ENCODE peak calls at places on chromosomes 4 and X, in seven cellular contexts. One of them, this sample, is unnamed.

GRCh38 chr4:142406917-142407501 is 439.1 kb downstream of the INPP4B start:
- DNase-seq in mesendoderm: no peak
- DNase-seq in IMR-90: no peak
- DNase-seq in mesenchymal stem cell: no peak
- DNase-seq in H1: no peak
- DNase-seq in neuronal stem cell: no peak
- DNase-seq in trophoblast cell: no peak
- DNase-seq in this sample: no peak

GRCh38 chr4:177612684-177613083 is 170.4 kb upstream of the AGA start:
- DNase-seq in mesendoderm: no peak
- DNase-seq in IMR-90: no peak
- DNase-seq in mesenchymal stem cell: no peak
- DNase-seq in H1: no peak
- DNase-seq in neuronal stem cell: no peak
- DNase-seq in trophoblast cell: no peak
- DNase-seq in this sample: no peak

GRCh38 chrX:54492340-54492739 is 3.7 kb downstream of the FGD1 start:
- DNase-seq in mesendoderm: no peak
- DNase-seq in IMR-90: peak; percentile 70
- DNase-seq in mesenchymal stem cell: peak; percentile 41
- DNase-seq in H1: no peak
- DNase-seq in neuronal stem cell: no peak
- DNase-seq in trophoblast cell: no peak
- DNase-seq in this sample: peak; percentile 34

GRCh38 chr4:16206848-16207247 is 19.4 kb downstream of the TAPT1 start:
- DNase-seq in mesendoderm: peak; percentile 19
- DNase-seq in IMR-90: no peak
- DNase-seq in mesenchymal stem cell: no peak
- DNase-seq in H1: no peak
- DNase-seq in neuronal stem cell: no peak
- DNase-seq in trophoblast cell: no peak
- DNase-seq in this sample: no peak

GRCh38 chr4:8009097-8009496 is 69.4 kb upstream of the AFAP1 start:
- DNase-seq in mesendoderm: no peak
- DNase-seq in IMR-90: no peak
- DNase-seq in mesenchymal stem cell: no peak
- DNase-seq in H1: no peak
- DNase-seq in neuronal stem cell: no peak
- DNase-seq in trophoblast cell: no peak
- DNase-seq in this sample: no peak

GRCh38 chr4:173420324-173420752 is 21.4 kb upstream of the SCRG1 start:
- DNase-seq in mesendoderm: no peak
- DNase-seq in IMR-90: peak; percentile 28
- DNase-seq in mesenchymal stem cell: peak; percentile 56
- DNase-seq in H1: no peak
- DNase-seq in neuronal stem cell: no peak
- DNase-seq in trophoblast cell: peak; percentile 61
- DNase-seq in this sample: no peak

GRCh38 chrX:153669174-153669890 is 4.3 kb downstream of the PNCK start:
- DNase-seq in mesendoderm: peak; percentile 60
- DNase-seq in IMR-90: no peak
- DNase-seq in mesenchymal stem cell: no peak
- DNase-seq in H1: peak; percentile 70
- DNase-seq in neuronal stem cell: no peak
- DNase-seq in trophoblast cell: peak; percentile 39
- DNase-seq in this sample: peak; percentile 61

GRCh38 chr4:101135371-101136010 is 211.8 kb downstream of the PPP3CA start:
- DNase-seq in mesendoderm: no peak
- DNase-seq in IMR-90: no peak
- DNase-seq in mesenchymal stem cell: no peak
- DNase-seq in H1: no peak
- DNase-seq in neuronal stem cell: no peak
- DNase-seq in trophoblast cell: no peak
- DNase-seq in this sample: no peak

GRCh38 chr4:22483551-22483981 is 32.3 kb downstream of the ADGRA3 start:
- DNase-seq in mesendoderm: no peak
- DNase-seq in IMR-90: peak; percentile 90
- DNase-seq in mesenchymal stem cell: peak; percentile 77
- DNase-seq in H1: no peak
- DNase-seq in neuronal stem cell: no peak
- DNase-seq in trophoblast cell: no peak
- DNase-seq in this sample: no peak

GRCh38 chr4:78018271-78019049 is 38.7 kb upstream of the FRAS1 start:
- DNase-seq in mesendoderm: no peak
- DNase-seq in IMR-90: no peak
- DNase-seq in mesenchymal stem cell: no peak
- DNase-seq in H1: no peak
- DNase-seq in neuronal stem cell: no peak
- DNase-seq in trophoblast cell: no peak
- DNase-seq in this sample: no peak
- H2BK120ac ChIP-seq in mesendoderm: no peak overlapping the region
- H2BK120ac ChIP-seq in IMR-90: no peak overlapping the region
- H2BK120ac ChIP-seq in mesenchymal stem cell: no peak overlapping the region
- H2BK120ac ChIP-seq in H1: no peak overlapping the region
- H2BK120ac ChIP-seq in neuronal stem cell: no peak overlapping the region
- H2BK120ac ChIP-seq in trophoblast cell: no peak overlapping the region
- H2BK120ac ChIP-seq in this sample: no peak overlapping the region

GRCh38 chr4:104625706-104626105 is 131.0 kb upstream of the CXXC4 start:
- DNase-seq in mesendoderm: no peak
- DNase-seq in IMR-90: no peak
- DNase-seq in mesenchymal stem cell: no peak
- DNase-seq in H1: no peak
- DNase-seq in neuronal stem cell: no peak
- DNase-seq in trophoblast cell: no peak
- DNase-seq in this sample: no peak
- H2BK120ac ChIP-seq in mesendoderm: no peak overlapping the region
- H2BK120ac ChIP-seq in IMR-90: no peak overlapping the region
- H2BK120ac ChIP-seq in mesenchymal stem cell: no peak overlapping the region
- H2BK120ac ChIP-seq in H1: no peak overlapping the region
- H2BK120ac ChIP-seq in neuronal stem cell: no peak overlapping the region
- H2BK120ac ChIP-seq in trophoblast cell: no peak overlapping the region
- H2BK120ac ChIP-seq in this sample: no peak overlapping the region

DNA sequence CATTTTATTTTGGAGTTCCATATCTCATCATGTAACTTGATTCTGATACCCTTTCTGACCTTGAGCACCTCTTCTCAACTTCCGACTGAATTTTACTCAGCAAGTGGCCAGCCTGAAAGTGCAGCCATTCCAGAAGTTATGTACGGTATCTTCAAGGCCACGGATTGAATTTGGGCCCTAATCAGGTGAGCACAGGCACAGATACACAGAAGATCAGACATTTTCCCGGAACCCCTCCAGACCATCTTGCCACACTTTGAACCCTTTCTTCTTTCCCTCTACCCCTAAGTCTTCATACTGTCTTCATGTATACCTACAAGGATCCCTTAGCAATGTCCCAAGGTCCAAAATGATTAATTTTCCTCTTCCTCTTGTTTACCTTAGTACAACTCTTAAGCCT is 108.2 kb downstream of the FNIP2 start:
- DNase-seq in mesendoderm: no peak
- DNase-seq in IMR-90: no peak
- DNase-seq in mesenchymal stem cell: no peak
- DNase-seq in H1: no peak
- DNase-seq in neuronal stem cell: no peak
- DNase-seq in trophoblast cell: no peak
- DNase-seq in this sample: no peak
- H2BK120ac ChIP-seq in mesendoderm: no peak overlapping the region
- H2BK120ac ChIP-seq in IMR-90: no peak overlapping the region
- H2BK120ac ChIP-seq in mesenchymal stem cell: no peak overlapping the region
- H2BK120ac ChIP-seq in H1: no peak overlapping the region
- H2BK120ac ChIP-seq in neuronal stem cell: no peak overlapping the region
- H2BK120ac ChIP-seq in trophoblast cell: no peak overlapping the region
- H2BK120ac ChIP-seq in this sample: no peak overlapping the region

GRCh38 chrX:150649096-150649870 is 43.9 kb upstream of the MTMR1 start:
- DNase-seq in mesendoderm: no peak
- DNase-seq in IMR-90: peak; percentile 57
- DNase-seq in mesenchymal stem cell: peak; percentile 12
- DNase-seq in H1: no peak
- DNase-seq in neuronal stem cell: no peak
- DNase-seq in trophoblast cell: peak; percentile 67
- DNase-seq in this sample: no peak
- H2BK120ac ChIP-seq in mesendoderm: no peak overlapping the region
- H2BK120ac ChIP-seq in IMR-90: peak overlapping the region; percentile 6
- H2BK120ac ChIP-seq in mesenchymal stem cell: no peak overlapping the region
- H2BK120ac ChIP-seq in H1: no peak overlapping the region
- H2BK120ac ChIP-seq in neuronal stem cell: no peak overlapping the region
- H2BK120ac ChIP-seq in trophoblast cell: no peak overlapping the region
- H2BK120ac ChIP-seq in this sample: no peak overlapping the region

GRCh38 chr4:3160325-3160915 is 85.9 kb downstream of the HTT start:
- DNase-seq in mesendoderm: no peak
- DNase-seq in IMR-90: no peak
- DNase-seq in mesenchymal stem cell: no peak
- DNase-seq in H1: no peak
- DNase-seq in neuronal stem cell: no peak
- DNase-seq in trophoblast cell: no peak
- DNase-seq in this sample: no peak

GRCh38 chr4:3157366-3157765 is 82.9 kb downstream of the HTT start:
- DNase-seq in mesendoderm: no peak
- DNase-seq in IMR-90: no peak
- DNase-seq in mesenchymal stem cell: no peak
- DNase-seq in H1: no peak
- DNase-seq in neuronal stem cell: no peak
- DNase-seq in trophoblast cell: peak; percentile 74
- DNase-seq in this sample: no peak

DNA sequence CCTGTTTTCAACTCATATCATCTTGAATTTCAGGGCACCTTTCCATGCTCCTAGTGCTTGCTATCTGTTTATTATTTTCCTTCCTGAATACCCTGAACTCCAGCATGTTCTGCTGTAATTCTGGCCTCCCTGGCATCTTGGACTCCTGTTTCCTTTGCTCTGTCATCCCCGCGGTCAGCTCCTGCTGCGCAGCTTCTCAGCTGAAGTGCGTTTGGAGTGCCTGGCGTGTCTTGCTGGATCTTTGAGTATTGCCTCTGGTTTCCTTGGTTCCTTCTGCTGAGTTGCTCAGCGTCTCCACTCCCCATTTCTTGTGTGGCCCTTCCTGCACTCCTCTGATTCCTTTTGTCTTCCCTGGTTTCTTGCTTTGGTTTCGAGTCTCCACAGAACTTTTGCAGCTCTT is 84.4 kb downstream of the HTT start:
- DNase-seq in mesendoderm: no peak
- DNase-seq in IMR-90: no peak
- DNase-seq in mesenchymal stem cell: no peak
- DNase-seq in H1: no peak
- DNase-seq in neuronal stem cell: no peak
- DNase-seq in trophoblast cell: no peak
- DNase-seq in this sample: no peak
- H2BK120ac ChIP-seq in mesendoderm: no peak overlapping the region
- H2BK120ac ChIP-seq in IMR-90: no peak overlapping the region
- H2BK120ac ChIP-seq in mesenchymal stem cell: no peak overlapping the region
- H2BK120ac ChIP-seq in H1: no peak overlapping the region
- H2BK120ac ChIP-seq in neuronal stem cell: no peak overlapping the region
- H2BK120ac ChIP-seq in trophoblast cell: no peak overlapping the region
- H2BK120ac ChIP-seq in this sample: no peak overlapping the region

DNA sequence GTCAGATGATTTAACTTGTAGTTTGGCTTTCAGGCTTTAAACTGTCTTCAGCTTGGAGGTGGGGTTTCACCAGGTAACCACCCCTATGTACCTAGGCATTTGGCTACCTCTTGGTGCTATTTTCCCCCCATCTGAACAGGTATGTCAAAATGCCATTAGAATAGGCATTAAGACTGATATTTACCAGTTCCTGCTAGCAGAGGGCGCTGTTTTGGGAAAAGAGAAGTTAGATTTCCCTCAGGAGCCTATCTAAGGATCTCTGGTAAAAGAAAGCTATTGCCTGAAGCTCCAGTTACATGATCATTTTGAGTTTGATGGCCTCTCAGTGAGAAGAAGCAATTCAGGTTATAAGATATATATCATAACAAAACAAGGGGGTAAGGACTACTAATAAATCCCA is 879.1 kb downstream of the SH3BGRL start:
- DNase-seq in mesendoderm: peak; percentile 27
- DNase-seq in IMR-90: no peak
- DNase-seq in mesenchymal stem cell: no peak
- DNase-seq in H1: peak; percentile 33
- DNase-seq in neuronal stem cell: peak; percentile 0
- DNase-seq in trophoblast cell: peak; percentile 2
- DNase-seq in this sample: no peak
- H2BK120ac ChIP-seq in mesendoderm: no peak overlapping the region
- H2BK120ac ChIP-seq in IMR-90: no peak overlapping the region
- H2BK120ac ChIP-seq in mesenchymal stem cell: no peak overlapping the region
- H2BK120ac ChIP-seq in H1: no peak overlapping the region
- H2BK120ac ChIP-seq in neuronal stem cell: no peak overlapping the region
- H2BK120ac ChIP-seq in trophoblast cell: no peak overlapping the region
- H2BK120ac ChIP-seq in this sample: no peak overlapping the region

DNA sequence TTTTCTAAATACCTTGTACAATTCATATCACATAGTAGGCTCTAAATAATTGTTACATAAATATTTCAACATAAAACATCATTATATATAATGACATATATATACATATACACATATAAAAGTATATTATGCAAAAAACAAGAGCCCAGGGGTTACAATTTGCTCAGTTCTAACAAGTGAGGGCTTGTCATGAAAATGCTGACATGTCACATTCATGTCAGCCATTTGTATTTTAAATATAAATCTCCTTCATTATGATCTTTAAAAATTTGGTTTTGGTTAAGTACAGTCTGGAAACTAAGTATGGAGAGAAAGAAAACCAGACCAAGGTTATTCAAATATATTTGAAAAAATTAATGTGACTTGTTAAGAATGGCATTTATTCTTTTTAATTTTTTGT is 2745.4 kb downstream of the PCDH7 start:
- DNase-seq in mesendoderm: no peak
- DNase-seq in IMR-90: no peak
- DNase-seq in mesenchymal stem cell: no peak
- DNase-seq in H1: no peak
- DNase-seq in neuronal stem cell: no peak
- DNase-seq in trophoblast cell: no peak
- DNase-seq in this sample: no peak
- H2BK120ac ChIP-seq in mesendoderm: no peak overlapping the region
- H2BK120ac ChIP-seq in IMR-90: no peak overlapping the region
- H2BK120ac ChIP-seq in mesenchymal stem cell: no peak overlapping the region
- H2BK120ac ChIP-seq in H1: no peak overlapping the region
- H2BK120ac ChIP-seq in neuronal stem cell: no peak overlapping the region
- H2BK120ac ChIP-seq in trophoblast cell: no peak overlapping the region
- H2BK120ac ChIP-seq in this sample: no peak overlapping the region

GRCh38 chr4:41304221-41304620 is 47.5 kb downstream of the UCHL1 start:
- DNase-seq in mesendoderm: no peak
- DNase-seq in IMR-90: no peak
- DNase-seq in mesenchymal stem cell: no peak
- DNase-seq in H1: no peak
- DNase-seq in neuronal stem cell: no peak
- DNase-seq in trophoblast cell: peak; percentile 27
- DNase-seq in this sample: no peak

GRCh38 chr4:41299486-41299885 is 42.8 kb downstream of the UCHL1 start:
- DNase-seq in mesendoderm: no peak
- DNase-seq in IMR-90: no peak
- DNase-seq in mesenchymal stem cell: peak; percentile 44
- DNase-seq in H1: no peak
- DNase-seq in neuronal stem cell: no peak
- DNase-seq in trophoblast cell: no peak
- DNase-seq in this sample: no peak

GRCh38 chr4:41297832-41298231 is 41.1 kb downstream of the UCHL1 start:
- DNase-seq in mesendoderm: no peak
- DNase-seq in IMR-90: no peak
- DNase-seq in mesenchymal stem cell: no peak
- DNase-seq in H1: no peak
- DNase-seq in neuronal stem cell: no peak
- DNase-seq in trophoblast cell: no peak
- DNase-seq in this sample: no peak

GRCh38 chr4:41303372-41304118 is 46.8 kb downstream of the UCHL1 start:
- DNase-seq in mesendoderm: no peak
- DNase-seq in IMR-90: no peak
- DNase-seq in mesenchymal stem cell: no peak
- DNase-seq in H1: no peak
- DNase-seq in neuronal stem cell: no peak
- DNase-seq in trophoblast cell: no peak
- DNase-seq in this sample: no peak

GRCh38 chr4:41301137-41301536 is 44.4 kb downstream of the UCHL1 start:
- DNase-seq in mesendoderm: no peak
- DNase-seq in IMR-90: no peak
- DNase-seq in mesenchymal stem cell: no peak
- DNase-seq in H1: no peak
- DNase-seq in neuronal stem cell: no peak
- DNase-seq in trophoblast cell: no peak
- DNase-seq in this sample: no peak
- H2BK120ac ChIP-seq in mesendoderm: no peak overlapping the region
- H2BK120ac ChIP-seq in IMR-90: no peak overlapping the region
- H2BK120ac ChIP-seq in mesenchymal stem cell: no peak overlapping the region
- H2BK120ac ChIP-seq in H1: no peak overlapping the region
- H2BK120ac ChIP-seq in neuronal stem cell: no peak overlapping the region
- H2BK120ac ChIP-seq in trophoblast cell: no peak overlapping the region
- H2BK120ac ChIP-seq in this sample: no peak overlapping the region

This sample was measured in H9.